ENCODE peak calls at places on chromosomes 5 and 9, in seven cellular contexts. One of them, this sample, is unnamed.

GRCh38 chr9:16824545-16825041 is 45.9 kb downstream of the BNC2 start:
- DNase-seq in hepatocyte: peak
- DNase-seq in fibroblast of lung: peak
- DNase-seq in IMR-90: peak
- DNase-seq in neural progenitor cell: peak
- DNase-seq in GM23338: peak
- DNase-seq in K562: no peak
- DNase-seq in this sample: peak

GRCh38 chr5:53642006-53642405 is 81.6 kb downstream of the NDUFS4 start:
- DNase-seq in neural progenitor cell: peak
- DNase-seq in hepatocyte: no peak
- DNase-seq in K562: no peak
- DNase-seq in fibroblast of lung: peak
- DNase-seq in GM23338: no peak
- DNase-seq in IMR-90: peak
- DNase-seq in this sample: peak

GRCh38 chr5:61624553-61624952 is 292.5 kb downstream of the ZSWIM6 start:
- DNase-seq in GM23338: no peak
- DNase-seq in fibroblast of lung: no peak
- DNase-seq in K562: no peak
- DNase-seq in hepatocyte: no peak
- DNase-seq in IMR-90: no peak
- DNase-seq in neural progenitor cell: no peak
- DNase-seq in this sample: no peak

GRCh38 chr5:177469061-177469628 is 4.3 kb downstream of the DBN1 start:
- DNase-seq in neural progenitor cell: peak
- DNase-seq in GM23338: peak
- DNase-seq in fibroblast of lung: no peak
- DNase-seq in K562: peak
- DNase-seq in IMR-90: no peak
- DNase-seq in hepatocyte: no peak
- DNase-seq in this sample: no peak

GRCh38 chr9:13354733-13355132 is 75.2 kb upstream of the MPDZ start:
- DNase-seq in IMR-90: peak
- DNase-seq in neural progenitor cell: no peak
- DNase-seq in GM23338: no peak
- DNase-seq in hepatocyte: no peak
- DNase-seq in fibroblast of lung: peak
- DNase-seq in K562: no peak
- DNase-seq in this sample: peak

GRCh38 chr9:96581823-96582598 is 37.6 kb downstream of the CDC14B start:
- DNase-seq in IMR-90: no peak
- DNase-seq in neural progenitor cell: peak
- DNase-seq in K562: no peak
- DNase-seq in fibroblast of lung: no peak
- DNase-seq in GM23338: peak
- DNase-seq in hepatocyte: no peak
- DNase-seq in this sample: no peak

GRCh38 chr5:118953652-118954005 is 34.7 kb downstream of the DTWD2 start:
- DNase-seq in fibroblast of lung: no peak
- DNase-seq in neural progenitor cell: no peak
- DNase-seq in IMR-90: no peak
- DNase-seq in hepatocyte: no peak
- DNase-seq in GM23338: no peak
- DNase-seq in K562: no peak
- DNase-seq in this sample: no peak

GRCh38 chr9:132588501-132589147 is 6.2 kb downstream of the BARHL1 start:
- DNase-seq in K562: no peak
- DNase-seq in fibroblast of lung: no peak
- DNase-seq in GM23338: peak
- DNase-seq in neural progenitor cell: peak
- DNase-seq in hepatocyte: no peak
- DNase-seq in IMR-90: no peak
- DNase-seq in this sample: no peak

GRCh38 chr9:93091453-93092081 is 4.5 kb upstream of the CARD19 start:
- DNase-seq in IMR-90: peak
- DNase-seq in neural progenitor cell: peak
- DNase-seq in GM23338: no peak
- DNase-seq in hepatocyte: peak
- DNase-seq in fibroblast of lung: peak
- DNase-seq in K562: no peak
- DNase-seq in this sample: peak

GRCh38 chr5:93607367-93608258 is 24.6 kb downstream of the NR2F1 start:
- DNase-seq in hepatocyte: peak
- DNase-seq in fibroblast of lung: peak
- DNase-seq in IMR-90: peak
- DNase-seq in neural progenitor cell: peak
- DNase-seq in GM23338: peak
- DNase-seq in K562: no peak
- DNase-seq in this sample: peak
- H3K27ac ChIP-seq in hepatocyte: no peak
- H3K27ac ChIP-seq in fibroblast of lung: peak
- H3K27ac ChIP-seq in IMR-90: peak
- H3K27ac ChIP-seq in neural progenitor cell: no peak
- H3K27ac ChIP-seq in GM23338: no peak
- H3K27ac ChIP-seq in K562: no peak
- H3K27ac ChIP-seq in this sample: peak

GRCh38 chr5:44953078-44953477 is 144.3 kb downstream of the MRPS30 start:
- DNase-seq in IMR-90: no peak
- DNase-seq in fibroblast of lung: no peak
- DNase-seq in GM23338: no peak
- DNase-seq in neural progenitor cell: no peak
- DNase-seq in hepatocyte: no peak
- DNase-seq in K562: no peak
- DNase-seq in this sample: no peak

GRCh38 chr5:44949687-44950086 is 140.9 kb downstream of the MRPS30 start:
- DNase-seq in hepatocyte: no peak
- DNase-seq in neural progenitor cell: no peak
- DNase-seq in GM23338: no peak
- DNase-seq in fibroblast of lung: no peak
- DNase-seq in K562: no peak
- DNase-seq in IMR-90: no peak
- DNase-seq in this sample: no peak

GRCh38 chr5:44951371-44951770 is 142.6 kb downstream of the MRPS30 start:
- DNase-seq in fibroblast of lung: no peak
- DNase-seq in GM23338: no peak
- DNase-seq in K562: no peak
- DNase-seq in hepatocyte: no peak
- DNase-seq in neural progenitor cell: no peak
- DNase-seq in IMR-90: no peak
- DNase-seq in this sample: no peak

GRCh38 chr5:44952376-44952775 is 143.6 kb downstream of the MRPS30 start:
- DNase-seq in hepatocyte: peak
- DNase-seq in GM23338: peak
- DNase-seq in fibroblast of lung: peak
- DNase-seq in IMR-90: peak
- DNase-seq in K562: peak
- DNase-seq in neural progenitor cell: peak
- DNase-seq in this sample: peak
- TF ChIP-seq CTCF in hepatocyte: peak
- TF ChIP-seq CTCF in GM23338: peak
- TF ChIP-seq CTCF in fibroblast of lung: peak
- TF ChIP-seq CTCF in IMR-90: peak
- TF ChIP-seq CTCF in K562: peak
- TF ChIP-seq CTCF in neural progenitor cell: peak
- TF ChIP-seq CTCF in this sample: peak

DNA sequence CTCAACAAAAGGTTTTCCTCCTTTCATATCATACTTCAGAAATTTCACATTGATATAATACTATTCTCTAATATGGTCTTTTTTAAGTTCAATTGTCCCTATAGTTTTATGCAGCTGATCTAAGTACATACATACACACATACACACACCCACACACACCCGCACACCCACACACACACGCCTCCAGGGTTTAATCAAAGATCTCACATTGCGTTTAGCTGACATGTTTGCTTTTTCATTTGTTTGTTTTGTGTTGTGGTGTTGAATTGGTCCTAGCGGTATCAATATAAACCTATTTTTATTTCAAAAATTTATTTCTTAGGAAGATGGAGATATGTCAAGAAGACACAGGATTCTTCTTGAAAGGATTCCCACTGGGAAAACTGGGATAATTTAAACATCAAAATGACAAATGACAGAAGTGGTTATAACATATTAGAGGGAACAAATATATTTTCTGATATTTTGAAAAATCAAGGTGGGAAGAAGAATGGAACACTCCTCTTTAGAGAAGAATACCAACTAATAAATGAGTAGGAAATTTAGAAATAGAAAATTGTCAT is 434.9 kb upstream of the SLC30A5 start:
- DNase-seq in GM23338: no peak
- DNase-seq in hepatocyte: no peak
- DNase-seq in IMR-90: no peak
- DNase-seq in fibroblast of lung: no peak
- DNase-seq in K562: no peak
- DNase-seq in neural progenitor cell: no peak
- DNase-seq in this sample: no peak
- H2AFZ ChIP-seq in GM23338: no peak
- H2AFZ ChIP-seq in hepatocyte: no peak
- H2AFZ ChIP-seq in IMR-90: no peak
- H2AFZ ChIP-seq in fibroblast of lung: no peak
- H2AFZ ChIP-seq in K562: no peak
- H2AFZ ChIP-seq in neural progenitor cell: no peak
- H2AFZ ChIP-seq in this sample: no peak

DNA sequence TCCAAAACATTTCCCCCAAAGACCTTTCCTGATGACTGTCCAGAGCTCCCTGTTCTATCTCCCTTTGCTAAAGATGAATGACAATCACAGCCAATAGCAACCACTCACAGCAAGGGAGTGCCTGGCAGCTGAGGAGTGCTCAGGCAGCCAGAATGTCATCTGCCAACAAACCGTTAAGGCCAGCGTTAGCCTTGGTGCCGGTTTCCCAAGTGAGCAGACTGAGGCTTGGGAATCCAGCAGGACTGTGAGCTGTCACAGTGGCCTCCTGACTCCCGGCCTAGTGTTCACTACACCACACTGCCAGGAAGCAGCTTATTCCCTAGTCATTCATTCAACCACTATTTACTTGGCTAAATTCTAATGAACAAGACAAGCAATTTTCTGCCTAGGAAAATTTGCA is 24.7 kb downstream of the STK10 start:
- DNase-seq in K562: no peak
- DNase-seq in IMR-90: peak
- DNase-seq in fibroblast of lung: no peak
- DNase-seq in GM23338: no peak
- DNase-seq in hepatocyte: no peak
- DNase-seq in neural progenitor cell: no peak
- DNase-seq in this sample: no peak
- H3K27ac ChIP-seq in K562: no peak
- H3K27ac ChIP-seq in IMR-90: no peak
- H3K27ac ChIP-seq in fibroblast of lung: no peak
- H3K27ac ChIP-seq in GM23338: no peak
- H3K27ac ChIP-seq in hepatocyte: no peak
- H3K27ac ChIP-seq in neural progenitor cell: no peak
- H3K27ac ChIP-seq in this sample: no peak

GRCh38 chr5:140262839-140263238 is 40.1 kb downstream of the PFDN1 start:
- DNase-seq in IMR-90: no peak
- DNase-seq in hepatocyte: no peak
- DNase-seq in GM23338: no peak
- DNase-seq in fibroblast of lung: no peak
- DNase-seq in K562: no peak
- DNase-seq in neural progenitor cell: peak
- DNase-seq in this sample: no peak
- TF ChIP-seq CTCF in IMR-90: no peak
- TF ChIP-seq CTCF in hepatocyte: no peak
- TF ChIP-seq CTCF in GM23338: no peak
- TF ChIP-seq CTCF in fibroblast of lung: no peak
- TF ChIP-seq CTCF in K562: no peak
- TF ChIP-seq CTCF in neural progenitor cell: no peak
- TF ChIP-seq CTCF in this sample: no peak

DNA sequence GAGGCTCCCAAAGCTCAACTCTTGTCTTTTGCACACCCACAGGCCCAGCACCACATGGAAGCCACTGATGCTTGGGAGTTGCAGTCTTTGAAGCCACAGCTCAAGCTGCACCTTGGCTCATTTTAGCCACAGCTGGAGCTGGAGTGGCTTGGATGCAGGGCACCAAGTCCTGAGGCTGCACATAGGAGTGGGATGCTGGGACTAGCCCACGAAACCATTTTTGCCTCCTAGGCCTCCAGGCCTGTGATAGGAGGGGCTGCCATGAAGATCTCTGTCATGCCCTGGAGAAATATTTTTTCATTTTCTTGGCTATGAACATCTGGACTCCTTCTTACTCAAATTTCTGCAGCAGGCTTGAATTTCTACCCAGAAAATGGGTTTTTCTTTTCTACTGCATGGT is 438.5 kb upstream of the TNC start:
- DNase-seq in fibroblast of lung: no peak
- DNase-seq in hepatocyte: no peak
- DNase-seq in K562: no peak
- DNase-seq in neural progenitor cell: no peak
- DNase-seq in GM23338: peak
- DNase-seq in IMR-90: no peak
- DNase-seq in this sample: no peak
- H2AFZ ChIP-seq in fibroblast of lung: no peak
- H2AFZ ChIP-seq in hepatocyte: no peak
- H2AFZ ChIP-seq in K562: no peak
- H2AFZ ChIP-seq in neural progenitor cell: no peak
- H2AFZ ChIP-seq in GM23338: no peak
- H2AFZ ChIP-seq in IMR-90: no peak
- H2AFZ ChIP-seq in this sample: no peak

GRCh38 chr9:22157271-22157670 is 148.2 kb upstream of the CDKN2B start:
- DNase-seq in neural progenitor cell: no peak
- DNase-seq in K562: no peak
- DNase-seq in GM23338: no peak
- DNase-seq in IMR-90: peak
- DNase-seq in fibroblast of lung: no peak
- DNase-seq in hepatocyte: no peak
- DNase-seq in this sample: peak

GRCh38 chr9:22156586-22156985 is 147.5 kb upstream of the CDKN2B start:
- DNase-seq in neural progenitor cell: no peak
- DNase-seq in GM23338: no peak
- DNase-seq in fibroblast of lung: no peak
- DNase-seq in hepatocyte: no peak
- DNase-seq in K562: no peak
- DNase-seq in IMR-90: no peak
- DNase-seq in this sample: peak

GRCh38 chr9:22158275-22158674 is 149.2 kb upstream of the CDKN2B start:
- DNase-seq in IMR-90: peak
- DNase-seq in K562: no peak
- DNase-seq in hepatocyte: no peak
- DNase-seq in fibroblast of lung: no peak
- DNase-seq in neural progenitor cell: no peak
- DNase-seq in GM23338: no peak
- DNase-seq in this sample: no peak

GRCh38 chr9:22158983-22159382 is 149.9 kb upstream of the CDKN2B start:
- DNase-seq in IMR-90: peak
- DNase-seq in K562: no peak
- DNase-seq in hepatocyte: peak
- DNase-seq in GM23338: no peak
- DNase-seq in fibroblast of lung: peak
- DNase-seq in neural progenitor cell: no peak
- DNase-seq in this sample: peak

DNA sequence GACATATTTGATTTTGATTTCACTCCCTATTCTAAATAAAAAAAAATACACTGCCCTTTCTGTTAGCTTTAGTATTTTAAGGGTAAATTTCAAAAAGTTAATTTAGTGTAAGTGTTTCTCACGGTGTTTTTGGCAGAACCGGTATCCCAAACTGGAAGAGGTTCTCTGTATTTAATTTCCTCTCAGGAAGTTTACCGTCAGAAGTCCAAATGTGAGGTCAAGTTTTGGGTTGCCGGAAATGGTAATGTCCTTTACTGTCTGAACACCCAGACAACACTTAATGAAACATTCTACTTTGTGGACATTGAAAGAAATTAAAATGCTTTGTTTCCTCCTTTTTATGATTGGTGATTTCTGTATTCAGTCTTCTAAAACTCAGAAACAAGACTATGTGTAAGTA is 148.7 kb upstream of the CDKN2B start:
- DNase-seq in hepatocyte: no peak
- DNase-seq in GM23338: no peak
- DNase-seq in neural progenitor cell: no peak
- DNase-seq in IMR-90: no peak
- DNase-seq in fibroblast of lung: no peak
- DNase-seq in K562: no peak
- DNase-seq in this sample: no peak
- H3K27ac ChIP-seq in hepatocyte: no peak
- H3K27ac ChIP-seq in GM23338: no peak
- H3K27ac ChIP-seq in neural progenitor cell: no peak
- H3K27ac ChIP-seq in IMR-90: no peak
- H3K27ac ChIP-seq in fibroblast of lung: no peak
- H3K27ac ChIP-seq in K562: no peak
- H3K27ac ChIP-seq in this sample: peak

This sample was measured in astrocyte.